ENCODE peak calls at places on chromosome 15, in four cellular contexts. V is SK-N-SH, R is GM12878, I is HepG2. N is an unnamed sample.

GRCh38 chr15:71116942-71117341 is 1.7 kb downstream of the THSD4 start:
- DNase-seq in I (no peak), R (no peak), V (no peak), N (no peak)

GRCh38 chr15:46450810-46451182 is 816.0 kb downstream of the SQOR start:
- DNase-seq in V (no peak), R (no peak), I (peak), N (no peak)

GRCh38 chr15:62566248-62566647 is 401.2 kb upstream of the C2CD4B start:
- DNase-seq in R (no peak), I (no peak), V (no peak), N (no peak)

GRCh38 chr15:66835558-66835878 is 133.5 kb downstream of the SMAD6 start:
- DNase-seq in I (no peak), R (peak), V (no peak), N (no peak)

GRCh38 chr15:51046016-51046415 is 48.7 kb downstream of the TNFAIP8L3 start:
- DNase-seq in R (no peak), I (peak), V (no peak), N (no peak)

GRCh38 chr15:99084965-99085364 is 19.9 kb upstream of the SYNM start:
- DNase-seq in R (no peak), I (no peak), V (no peak), N (no peak)

GRCh38 chr15:33284336-33284735 is 26.4 kb upstream of the RYR3 start:
- DNase-seq in V (no peak), R (no peak), I (no peak), N (no peak)

GRCh38 chr15:44593042-44593736 is 56.2 kb downstream of the EIF3J start:
- DNase-seq in I (no peak), R (no peak), V (peak), N (peak)

GRCh38 chr15:69289312-69290146 is 9.2 kb upstream of the PAQR5 start:
- DNase-seq in I (no peak), R (no peak), V (no peak), N (no peak)

GRCh38 chr15:63134245-63134644 is 12.6 kb downstream of the LACTB start:
- DNase-seq in R (no peak), I (no peak), V (no peak), N (no peak)

GRCh38 chr15:33201376-33202189 is 7.1 kb upstream of the FMN1 start:
- DNase-seq in V (peak), R (peak), I (peak), N (peak)

GRCh38 chr15:85354432-85354831 is 26.0 kb upstream of the AKAP13 start:
- DNase-seq in I (no peak), V (no peak), R (no peak), N (no peak)

GRCh38 chr15:33587773-33588172 is 277.0 kb downstream of the RYR3 start:
- DNase-seq in R (no peak), I (no peak), V (no peak), N (peak)

GRCh38 chr15:90412356-90413194 is 24.5 kb downstream of the IQGAP1 start:
- DNase-seq in V (no peak), I (no peak), R (peak), N (peak)

GRCh38 chr15:75193272-75193671 is 8.4 kb upstream of the C15orf39 start:
- DNase-seq in I (no peak), R (no peak), V (no peak), N (no peak)

GRCh38 chr15:66754789-66755188 is 52.8 kb downstream of the SMAD6 start:
- DNase-seq in R (no peak), V (no peak), I (no peak), N (no peak)

GRCh38 chr15:94079968-94080367 is 151.4 kb upstream of the MCTP2 start:
- DNase-seq in V (no peak), I (no peak), R (no peak), N (no peak)

GRCh38 chr15:48360841-48361240 is 29.6 kb downstream of the DUT start:
- DNase-seq in I (no peak), V (no peak), R (no peak), N (no peak)

GRCh38 chr15:66483131-66483566 is 14.4 kb downstream of the SNAPC5 start:
- DNase-seq in R (no peak), I (no peak), V (no peak), N (no peak)

GRCh38 chr15:37102315-37103021 is 2.1 kb upstream of the MEIS2 start:
- DNase-seq in V (no peak), R (no peak), I (no peak), N (peak)

GRCh38 chr15:67178569-67179210 is 75.8 kb downstream of the AAGAB start:
- DNase-seq in I (no peak), V (no peak), R (no peak), N (peak)

GRCh38 chr15:101189708-101190107 is 62.1 kb downstream of the CHSY1 start:
- DNase-seq in R (no peak), I (no peak), V (no peak), N (no peak)

GRCh38 chr15:28123408-28124023 is 24.4 kb upstream of the OCA2 start:
- DNase-seq in I (peak), R (no peak), V (peak), N (peak)

GRCh38 chr15:98241032-98241554 is 280.6 kb downstream of the ARRDC4 start:
- DNase-seq in R (no peak), I (no peak), V (no peak), N (no peak)

GRCh38 chr15:91348812-91349500 is 248.9 kb downstream of the SV2B start:
- DNase-seq in I (no peak), R (no peak), V (no peak), N (no peak)

DNA sequence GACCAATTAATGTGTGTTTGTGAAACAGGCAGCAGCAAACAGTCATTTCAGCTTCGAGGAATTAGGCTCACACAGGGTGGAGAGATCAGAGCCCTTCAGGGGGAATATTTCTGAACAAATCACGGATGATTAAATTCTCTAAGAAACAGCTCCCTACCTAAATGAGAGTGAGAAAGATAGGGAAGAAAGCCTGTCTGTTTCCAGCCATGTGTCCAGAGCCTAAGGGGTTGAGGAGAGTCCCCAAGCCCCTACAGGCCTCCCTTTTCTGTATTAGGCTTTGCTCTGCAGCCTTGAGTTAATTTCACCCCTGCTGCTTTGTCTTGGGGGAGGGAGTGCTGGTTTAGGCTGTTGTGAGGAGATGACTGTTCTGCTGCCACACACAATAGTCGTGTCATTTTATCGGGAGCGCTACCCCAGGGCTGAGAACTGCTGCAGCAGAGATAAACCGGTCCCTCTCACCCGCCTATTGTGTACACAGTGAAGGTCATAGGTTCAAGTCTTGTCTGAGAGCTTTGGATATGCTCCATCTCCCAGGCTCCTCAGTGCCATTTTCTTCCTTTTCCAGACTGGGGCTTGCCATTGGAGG is 1.3 kb downstream of the ZNF609 start:
- DNase-seq in I (peak), R (no peak), V (peak), N (peak)
- TF ChIP-seq PBX3 in I (no peak), R (no peak), V (no peak), N (no peak)

DNA sequence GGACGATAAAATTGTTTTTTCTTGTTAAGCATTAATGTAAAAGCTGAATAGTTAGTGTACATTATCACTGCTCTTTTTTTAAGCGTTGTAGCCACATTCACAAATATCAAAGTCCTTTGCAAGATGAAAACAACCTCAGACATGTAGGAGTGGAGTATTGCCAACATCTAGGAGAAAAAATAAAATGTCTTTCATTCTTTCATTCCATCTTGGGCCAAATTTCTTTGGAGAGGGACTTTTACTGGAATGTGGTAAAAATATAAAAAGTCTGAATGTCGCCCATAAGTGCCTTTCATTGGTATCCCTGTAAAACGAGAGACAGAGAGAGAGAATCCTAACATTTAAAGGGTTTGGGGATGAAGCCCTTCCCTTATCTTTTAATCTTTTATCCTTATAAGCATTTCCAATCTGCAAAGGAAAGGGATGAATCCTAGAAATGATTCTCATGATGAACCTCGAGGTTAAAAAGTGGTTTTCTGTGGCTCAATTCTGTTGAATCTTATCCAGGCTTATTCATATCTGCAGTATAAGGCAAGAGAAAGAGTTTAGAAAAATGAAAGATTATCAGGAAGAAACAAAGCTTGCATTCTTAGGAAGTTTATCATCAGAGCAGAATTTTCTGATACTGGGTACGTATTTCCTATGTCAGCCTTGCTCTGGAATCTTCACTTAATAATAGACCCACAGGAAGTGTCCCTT is 1031.7 kb downstream of the MCTP2 start:
- DNase-seq in I (no peak), R (no peak), V (no peak), N (no peak)
- TF ChIP-seq EP300 in I (no peak), R (no peak), V (no peak), N (no peak)

GRCh38 chr15:60441323-60441722 is 37.6 kb downstream of the ICE2 start:
- DNase-seq in R (no peak), V (no peak), I (no peak), N (no peak)
- TF ChIP-seq PBX3 in R (no peak), V (no peak), I (no peak), N (no peak)

GRCh38 chr15:52855157-52855556 is 65.0 kb upstream of the ONECUT1 start:
- DNase-seq in I (no peak), R (no peak), V (no peak), N (no peak)
- TF ChIP-seq EP300 in I (no peak), R (no peak), V (no peak), N (no peak)

GRCh38 chr15:77748078-77749064 is 115.7 kb upstream of the LINGO1 start:
- DNase-seq in R (no peak), I (peak), V (no peak), N (peak)

GRCh38 chr15:77749998-77750540 is 117.4 kb upstream of the LINGO1 start:
- DNase-seq in I (no peak), R (no peak), V (no peak), N (no peak)

GRCh38 chr15:77747175-77748077 is 114.7 kb upstream of the LINGO1 start:
- DNase-seq in R (no peak), V (peak), I (no peak), N (no peak)

GRCh38 chr15:77753939-77754338 is 121.2 kb upstream of the LINGO1 start:
- DNase-seq in V (no peak), R (no peak), I (no peak), N (no peak)

DNA sequence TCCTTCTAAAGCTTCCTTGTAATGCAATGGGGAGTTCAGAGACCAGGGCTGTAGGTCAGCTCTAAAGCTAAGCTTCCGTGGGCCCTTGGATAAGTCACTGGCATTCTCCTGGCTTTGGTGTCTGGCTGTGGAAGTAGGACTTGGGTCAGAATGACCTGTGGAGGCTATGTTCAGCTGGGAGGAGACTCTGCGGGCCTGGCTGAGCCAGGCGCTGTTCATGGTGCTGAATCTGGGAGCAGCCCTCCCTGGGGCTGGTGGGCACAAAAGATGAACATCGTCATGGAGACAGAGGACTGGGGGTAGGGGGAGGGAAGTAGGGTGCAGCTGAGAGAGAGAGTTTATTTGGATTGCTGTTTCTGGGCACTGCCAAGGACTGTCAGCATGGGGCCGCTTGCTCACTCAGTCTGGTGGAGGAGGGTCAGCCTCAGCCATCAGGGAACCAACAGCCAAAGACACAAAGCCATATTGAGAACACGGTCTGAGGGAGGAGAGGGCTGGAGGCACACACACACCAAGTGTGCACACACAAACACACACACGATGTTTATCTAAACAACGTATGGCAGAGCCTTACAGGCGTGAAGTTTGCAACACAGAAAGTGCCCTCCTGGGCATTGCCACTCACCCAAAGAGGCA is 120.6 kb upstream of the LINGO1 start:
- DNase-seq in I (peak), R (no peak), V (no peak), N (peak)
- TF ChIP-seq PBX3 in I (no peak), R (no peak), V (no peak), N (no peak)

DNA sequence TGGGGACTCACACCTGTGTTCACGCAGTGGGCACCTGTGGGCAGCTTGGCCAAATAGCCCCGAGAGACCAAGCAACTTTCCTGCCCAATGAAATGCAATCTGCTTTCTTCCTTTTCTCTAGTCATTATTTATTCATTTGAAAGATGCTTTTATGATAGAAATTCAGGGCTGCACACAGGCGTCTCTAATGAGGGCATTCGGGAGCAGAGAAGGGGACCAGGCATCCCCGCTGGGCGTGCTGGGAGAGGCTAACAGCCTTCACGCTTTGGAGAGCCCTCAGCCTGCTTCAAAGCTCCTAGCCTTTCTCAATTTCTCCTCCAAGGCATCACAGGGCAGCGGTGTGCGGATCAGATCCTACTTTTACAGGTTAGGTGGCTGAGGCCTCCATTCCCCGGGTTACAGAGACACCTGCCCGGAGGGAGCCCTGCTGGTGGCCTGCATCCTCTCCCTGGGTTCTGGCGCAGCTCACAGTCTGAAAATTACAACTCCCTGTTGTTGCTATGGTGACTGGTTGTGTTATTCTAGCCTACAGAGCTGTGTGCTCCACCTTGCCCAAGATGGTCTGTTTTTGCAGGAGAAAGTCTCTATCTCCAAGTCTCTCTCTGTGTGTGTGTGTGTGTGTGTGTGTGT is 21.8 kb upstream of the KLF13 start:
- DNase-seq in R (no peak), V (peak), I (no peak), N (no peak)
- TF ChIP-seq EP300 in R (no peak), V (no peak), I (no peak), N (no peak)

DNA sequence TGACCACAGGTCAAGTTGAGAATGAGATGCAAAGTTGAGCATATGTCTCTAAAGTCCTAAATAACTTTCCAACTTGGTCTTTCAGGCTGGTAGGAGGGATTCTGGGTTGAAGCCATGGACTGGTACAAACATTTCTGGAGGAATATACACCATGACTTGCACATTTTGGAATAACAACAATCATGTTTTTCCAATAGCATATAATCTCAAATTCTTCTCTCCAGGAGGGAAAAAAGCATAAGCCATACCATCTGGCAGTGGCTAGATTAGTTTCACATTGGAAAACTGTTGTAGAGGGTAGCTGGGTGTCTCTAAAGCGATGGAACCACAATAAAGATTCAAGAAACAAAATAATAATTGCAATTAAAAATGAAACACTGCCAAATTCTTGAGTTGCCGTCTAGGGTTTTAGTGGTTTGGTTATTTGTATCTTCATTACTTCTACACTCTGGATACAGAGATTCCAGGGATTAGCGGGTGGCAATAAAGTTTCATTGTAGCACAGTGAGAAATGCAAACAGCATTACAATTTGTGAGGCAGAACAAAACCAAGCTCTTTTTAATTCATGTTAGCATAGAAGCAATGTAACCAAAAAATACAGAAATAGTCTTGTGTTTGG is 278.5 kb upstream of the RASGRP1 start:
- DNase-seq in V (no peak), R (no peak), I (no peak), N (no peak)
- TF ChIP-seq PBX3 in V (no peak), R (no peak), I (no peak), N (no peak)

GRCh38 chr15:52179278-52180195 is 11.7 kb downstream of the GNB5 start:
- DNase-seq in V (peak), R (peak), I (peak), N (peak)
- TF ChIP-seq EP300 in V (no peak), R (no peak), I (no peak), N (no peak)

GRCh38 chr15:68203956-68204355 is 1.2 kb downstream of the CALML4 start:
- DNase-seq in R (no peak), I (no peak), V (no peak), N (no peak)

GRCh38 chr15:68205558-68205944 is 419 bp upstream of the CALML4 start:
- DNase-seq in I (no peak), R (no peak), V (no peak), N (no peak)

GRCh38 chr15:68204361-68204760 is 771 bp downstream of the CALML4 start:
- DNase-seq in R (no peak), I (no peak), V (no peak), N (no peak)

GRCh38 chr15:68205949-68206539 is 912 bp upstream of the CALML4 start:
- DNase-seq in I (no peak), V (no peak), R (no peak), N (no peak)

GRCh38 chr15:68204776-68205557 is at the start of gene CALML4:
- DNase-seq in I (peak), R (no peak), V (no peak), N (peak)
- TF ChIP-seq PBX3 in I (no peak), R (no peak), V (no peak), N (no peak)

DNA sequence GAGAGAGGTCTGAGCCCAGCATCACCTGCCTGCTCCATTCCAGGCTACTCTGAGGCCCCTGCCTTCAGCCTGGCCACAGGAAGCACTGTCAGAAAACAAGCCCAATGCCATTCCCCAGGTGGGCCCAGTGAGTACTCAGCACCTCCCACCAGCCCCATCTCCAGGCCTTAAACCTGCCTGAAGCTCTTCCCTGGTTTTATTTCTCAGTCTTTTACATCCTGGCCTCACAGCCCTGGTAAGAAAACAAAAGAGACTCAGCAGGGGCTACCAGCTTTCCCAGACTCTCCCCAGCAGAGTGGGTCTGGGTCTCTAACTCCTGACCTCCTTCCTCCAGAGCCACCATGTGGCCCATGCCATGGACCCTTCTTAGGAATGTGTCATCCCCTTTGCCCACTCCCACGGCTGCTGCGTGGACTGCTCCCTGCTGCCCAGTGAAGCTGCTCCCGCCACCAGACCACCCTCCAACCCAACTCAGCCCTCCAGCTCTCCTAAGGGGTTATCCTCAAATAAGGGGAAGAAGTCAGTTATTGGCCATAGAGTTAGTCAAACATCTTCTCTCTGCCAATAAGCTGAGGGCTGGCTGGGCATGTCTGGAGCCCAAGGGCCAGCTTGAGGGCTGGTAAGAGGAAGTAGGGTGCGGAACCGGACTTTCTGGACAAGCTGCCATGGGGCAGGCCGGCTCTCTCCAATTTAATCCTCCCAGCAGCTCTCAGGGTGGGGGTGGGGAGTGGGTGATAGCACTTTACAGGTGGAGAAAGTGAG is 116.7 kb upstream of the LINGO1 start:
- DNase-seq in V (no peak), R (no peak), I (no peak), N (no peak)
- TF ChIP-seq EP300 in V (no peak), R (no peak), I (no peak), N (no peak)